ENCODE peak calls at places on chromosome 2, in eight cellular contexts. One of them, this sample, is unnamed. For H3K9me3, the result is how much of the 10 kb centered on the place peaks cover.

GRCh38 chr2:199596549-199596948 is 138.8 kb upstream of the SATB2 start:
- DNase-seq in transverse colon: peak
- DNase-seq in heart left ventricle: no peak
- DNase-seq in tibial nerve: no peak
- DNase-seq in GM12878: no peak
- DNase-seq in body of pancreas: no peak
- DNase-seq in K562: peak
- DNase-seq in Peyer's patch: no peak
- DNase-seq in this sample: no peak

GRCh38 chr2:60793169-60793568 is 37.1 kb downstream of the PAPOLG start:
- DNase-seq in Peyer's patch: no peak
- DNase-seq in K562: no peak
- DNase-seq in transverse colon: no peak
- DNase-seq in body of pancreas: no peak
- DNase-seq in heart left ventricle: no peak
- DNase-seq in tibial nerve: no peak
- DNase-seq in GM12878: no peak
- DNase-seq in this sample: no peak

GRCh38 chr2:226831266-226831665 is 4.6 kb upstream of the RHBDD1 start:
- DNase-seq in transverse colon: no peak
- DNase-seq in body of pancreas: no peak
- DNase-seq in GM12878: no peak
- DNase-seq in heart left ventricle: no peak
- DNase-seq in tibial nerve: no peak
- DNase-seq in Peyer's patch: no peak
- DNase-seq in K562: no peak
- DNase-seq in this sample: no peak

GRCh38 chr2:1766851-1767771 is 22.8 kb upstream of the PXDN start:
- DNase-seq in K562: no peak
- DNase-seq in Peyer's patch: no peak
- DNase-seq in heart left ventricle: no peak
- DNase-seq in GM12878: no peak
- DNase-seq in tibial nerve: no peak
- DNase-seq in body of pancreas: no peak
- DNase-seq in transverse colon: no peak
- DNase-seq in this sample: no peak

GRCh38 chr2:1781291-1782080 is 37.2 kb upstream of the PXDN start:
- DNase-seq in Peyer's patch: no peak
- DNase-seq in heart left ventricle: no peak
- DNase-seq in transverse colon: no peak
- DNase-seq in GM12878: no peak
- DNase-seq in body of pancreas: no peak
- DNase-seq in tibial nerve: no peak
- DNase-seq in K562: no peak
- DNase-seq in this sample: no peak

GRCh38 chr2:207640661-207641060 is 15.5 kb upstream of the METTL21A start:
- DNase-seq in body of pancreas: no peak
- DNase-seq in heart left ventricle: no peak
- DNase-seq in Peyer's patch: no peak
- DNase-seq in K562: no peak
- DNase-seq in transverse colon: no peak
- DNase-seq in tibial nerve: no peak
- DNase-seq in GM12878: no peak
- DNase-seq in this sample: no peak

GRCh38 chr2:205024822-205025518 is 479.7 kb downstream of the PARD3B start:
- DNase-seq in body of pancreas: no peak
- DNase-seq in heart left ventricle: peak
- DNase-seq in tibial nerve: no peak
- DNase-seq in transverse colon: peak
- DNase-seq in Peyer's patch: peak
- DNase-seq in K562: peak
- DNase-seq in GM12878: no peak
- DNase-seq in this sample: no peak

GRCh38 chr2:201127570-201127969 is 11.6 kb downstream of the CFLAR start:
- DNase-seq in Peyer's patch: no peak
- DNase-seq in GM12878: no peak
- DNase-seq in body of pancreas: no peak
- DNase-seq in tibial nerve: no peak
- DNase-seq in transverse colon: no peak
- DNase-seq in heart left ventricle: no peak
- DNase-seq in K562: no peak
- DNase-seq in this sample: no peak

GRCh38 chr2:146544701-146545100 is 1300.1 kb upstream of the ACVR2A start:
- DNase-seq in transverse colon: no peak
- DNase-seq in heart left ventricle: no peak
- DNase-seq in K562: no peak
- DNase-seq in tibial nerve: no peak
- DNase-seq in GM12878: no peak
- DNase-seq in body of pancreas: no peak
- DNase-seq in Peyer's patch: no peak
- DNase-seq in this sample: no peak

GRCh38 chr2:32647180-32647651 is 19.4 kb downstream of the TTC27 start:
- DNase-seq in tibial nerve: no peak
- DNase-seq in body of pancreas: no peak
- DNase-seq in transverse colon: no peak
- DNase-seq in heart left ventricle: no peak
- DNase-seq in GM12878: no peak
- DNase-seq in Peyer's patch: no peak
- DNase-seq in K562: no peak
- DNase-seq in this sample: no peak

GRCh38 chr2:36889782-36890181 is 76.6 kb downstream of the STRN start:
- DNase-seq in transverse colon: no peak
- DNase-seq in tibial nerve: no peak
- DNase-seq in Peyer's patch: no peak
- DNase-seq in GM12878: no peak
- DNase-seq in K562: peak
- DNase-seq in body of pancreas: no peak
- DNase-seq in heart left ventricle: no peak
- DNase-seq in this sample: no peak

GRCh38 chr2:210884227-210884626 is 327.8 kb downstream of the CPS1 start:
- DNase-seq in GM12878: no peak
- DNase-seq in Peyer's patch: no peak
- DNase-seq in body of pancreas: no peak
- DNase-seq in tibial nerve: no peak
- DNase-seq in heart left ventricle: no peak
- DNase-seq in K562: no peak
- DNase-seq in transverse colon: no peak
- DNase-seq in this sample: no peak

GRCh38 chr2:117745537-117745936 is 69.0 kb upstream of the DDX18 start:
- DNase-seq in transverse colon: no peak
- DNase-seq in GM12878: no peak
- DNase-seq in K562: no peak
- DNase-seq in tibial nerve: no peak
- DNase-seq in Peyer's patch: no peak
- DNase-seq in heart left ventricle: no peak
- DNase-seq in body of pancreas: no peak
- DNase-seq in this sample: no peak

GRCh38 chr2:239165206-239165831 is 235.5 kb downstream of the HDAC4 start:
- DNase-seq in body of pancreas: no peak
- DNase-seq in Peyer's patch: peak
- DNase-seq in tibial nerve: no peak
- DNase-seq in GM12878: no peak
- DNase-seq in transverse colon: no peak
- DNase-seq in K562: no peak
- DNase-seq in heart left ventricle: no peak
- DNase-seq in this sample: peak

GRCh38 chr2:18154259-18154658 is 275.8 kb downstream of the KCNS3 start:
- DNase-seq in transverse colon: no peak
- DNase-seq in GM12878: no peak
- DNase-seq in Peyer's patch: no peak
- DNase-seq in body of pancreas: no peak
- DNase-seq in heart left ventricle: no peak
- DNase-seq in tibial nerve: no peak
- DNase-seq in K562: no peak
- DNase-seq in this sample: no peak

GRCh38 chr2:69138793-69139510 is 126.0 kb downstream of the ANTXR1 start:
- DNase-seq in transverse colon: peak
- DNase-seq in body of pancreas: no peak
- DNase-seq in Peyer's patch: no peak
- DNase-seq in heart left ventricle: no peak
- DNase-seq in GM12878: no peak
- DNase-seq in tibial nerve: no peak
- DNase-seq in K562: no peak
- DNase-seq in this sample: no peak

GRCh38 chr2:195395351-195395750 is 261.7 kb upstream of the SLC39A10 start:
- DNase-seq in Peyer's patch: no peak
- DNase-seq in body of pancreas: no peak
- DNase-seq in transverse colon: no peak
- DNase-seq in K562: no peak
- DNase-seq in tibial nerve: no peak
- DNase-seq in GM12878: no peak
- DNase-seq in heart left ventricle: no peak
- DNase-seq in this sample: no peak

GRCh38 chr2:95266781-95267430 is 7.3 kb upstream of the PROM2 start:
- DNase-seq in Peyer's patch: peak
- DNase-seq in K562: no peak
- DNase-seq in transverse colon: no peak
- DNase-seq in body of pancreas: no peak
- DNase-seq in GM12878: no peak
- DNase-seq in heart left ventricle: no peak
- DNase-seq in tibial nerve: no peak
- DNase-seq in this sample: peak

GRCh38 chr2:43333656-43334144 is 107.3 kb upstream of the ZFP36L2 start:
- DNase-seq in GM12878: no peak
- DNase-seq in Peyer's patch: no peak
- DNase-seq in K562: no peak
- DNase-seq in heart left ventricle: peak
- DNase-seq in transverse colon: no peak
- DNase-seq in tibial nerve: no peak
- DNase-seq in body of pancreas: no peak
- DNase-seq in this sample: no peak

GRCh38 chr2:189465478-189465877 is 24.2 kb downstream of the WDR75 start:
- DNase-seq in K562: no peak
- DNase-seq in body of pancreas: no peak
- DNase-seq in transverse colon: no peak
- DNase-seq in tibial nerve: no peak
- DNase-seq in GM12878: no peak
- DNase-seq in heart left ventricle: no peak
- DNase-seq in Peyer's patch: no peak
- DNase-seq in this sample: no peak

GRCh38 chr2:175844169-175844568 is 157.9 kb downstream of the LNPK start:
- DNase-seq in GM12878: no peak
- DNase-seq in tibial nerve: no peak
- DNase-seq in heart left ventricle: no peak
- DNase-seq in body of pancreas: no peak
- DNase-seq in transverse colon: no peak
- DNase-seq in Peyer's patch: no peak
- DNase-seq in K562: no peak
- DNase-seq in this sample: no peak

GRCh38 chr2:20299113-20299512 is 51.5 kb downstream of the PUM2 start:
- DNase-seq in GM12878: no peak
- DNase-seq in heart left ventricle: no peak
- DNase-seq in transverse colon: no peak
- DNase-seq in Peyer's patch: no peak
- DNase-seq in body of pancreas: no peak
- DNase-seq in K562: no peak
- DNase-seq in tibial nerve: no peak
- DNase-seq in this sample: no peak

GRCh38 chr2:114083717-114084387 is 194.0 kb downstream of the ACTR3 start:
- DNase-seq in K562: no peak
- DNase-seq in GM12878: no peak
- DNase-seq in body of pancreas: no peak
- DNase-seq in transverse colon: no peak
- DNase-seq in heart left ventricle: no peak
- DNase-seq in tibial nerve: no peak
- DNase-seq in Peyer's patch: no peak
- DNase-seq in this sample: no peak

DNA sequence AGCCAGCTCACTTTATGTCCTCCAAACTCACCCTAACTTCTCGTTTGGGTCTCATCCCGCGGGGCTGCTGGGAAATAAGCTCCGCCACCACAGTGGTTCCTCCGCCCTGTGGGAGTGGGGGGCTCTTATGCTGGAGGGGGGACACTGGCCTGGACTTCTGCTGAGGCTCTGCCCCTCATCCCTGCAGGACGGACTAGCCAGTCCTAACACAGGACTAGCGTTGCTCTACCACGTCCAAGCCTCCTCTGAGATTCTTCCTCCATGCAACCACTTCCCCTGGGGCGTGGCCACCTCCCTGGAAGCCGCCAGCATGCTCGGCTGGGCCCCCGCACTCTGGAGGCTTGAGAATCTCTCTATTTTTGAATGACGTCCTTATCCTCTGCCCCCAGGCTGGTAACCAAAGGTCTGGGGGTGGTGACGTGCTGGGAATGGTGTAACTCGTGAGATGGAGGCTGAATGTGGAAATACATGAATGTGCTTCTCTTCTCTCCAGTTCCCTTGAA is 896 bp upstream of the RAB17 start:
- DNase-seq in body of pancreas: no peak
- DNase-seq in heart left ventricle: no peak
- DNase-seq in transverse colon: peak
- DNase-seq in GM12878: no peak
- DNase-seq in tibial nerve: no peak
- DNase-seq in Peyer's patch: no peak
- DNase-seq in K562: no peak
- DNase-seq in this sample: no peak
- TF ChIP-seq POLR2A in body of pancreas: no peak
- TF ChIP-seq POLR2A in heart left ventricle: no peak
- TF ChIP-seq POLR2A in transverse colon: no peak
- TF ChIP-seq POLR2A in GM12878: no peak
- TF ChIP-seq POLR2A in tibial nerve: no peak
- TF ChIP-seq POLR2A in Peyer's patch: no peak
- TF ChIP-seq POLR2A in K562: no peak
- TF ChIP-seq POLR2A in this sample: no peak

DNA sequence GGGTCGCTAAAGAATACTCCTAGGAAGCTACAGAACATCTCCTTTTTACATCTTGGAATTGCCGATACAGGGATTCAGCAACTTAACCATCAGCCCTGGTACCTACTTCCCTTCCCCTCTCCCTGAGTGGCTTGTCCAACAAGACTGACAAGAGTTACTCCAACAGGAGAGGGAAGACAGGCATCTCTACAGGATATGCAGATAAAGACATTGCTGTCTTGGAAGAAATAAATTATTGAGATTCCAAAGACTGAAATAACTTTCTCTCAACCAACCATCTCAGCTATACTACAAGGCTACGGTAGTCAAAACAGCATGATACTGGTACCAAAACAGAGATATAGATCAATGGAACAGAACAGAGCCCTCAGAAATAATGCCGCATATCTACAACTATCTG is 87.2 kb downstream of the TRABD2A start:
- DNase-seq in K562: no peak
- DNase-seq in heart left ventricle: no peak
- DNase-seq in GM12878: no peak
- DNase-seq in body of pancreas: no peak
- DNase-seq in Peyer's patch: no peak
- DNase-seq in transverse colon: no peak
- DNase-seq in tibial nerve: no peak
- DNase-seq in this sample: no peak
- H3K9me3 ChIP-seq in K562: under half
- H3K9me3 ChIP-seq in heart left ventricle: under half
- H3K9me3 ChIP-seq in GM12878: under half
- H3K9me3 ChIP-seq in body of pancreas: under half
- H3K9me3 ChIP-seq in Peyer's patch: under half
- H3K9me3 ChIP-seq in transverse colon: under half
- H3K9me3 ChIP-seq in tibial nerve: under half
- H3K9me3 ChIP-seq in this sample: under half

GRCh38 chr2:182694189-182694588 is 21.9 kb upstream of the DNAJC10 start:
- DNase-seq in body of pancreas: no peak
- DNase-seq in transverse colon: no peak
- DNase-seq in heart left ventricle: no peak
- DNase-seq in GM12878: no peak
- DNase-seq in tibial nerve: no peak
- DNase-seq in Peyer's patch: no peak
- DNase-seq in K562: no peak
- DNase-seq in this sample: no peak
- TF ChIP-seq POLR2A in body of pancreas: no peak
- TF ChIP-seq POLR2A in transverse colon: no peak
- TF ChIP-seq POLR2A in heart left ventricle: no peak
- TF ChIP-seq POLR2A in GM12878: no peak
- TF ChIP-seq POLR2A in tibial nerve: no peak
- TF ChIP-seq POLR2A in Peyer's patch: no peak
- TF ChIP-seq POLR2A in K562: no peak
- TF ChIP-seq POLR2A in this sample: no peak

GRCh38 chr2:105824446-105824845 is 79.7 kb downstream of the NCK2 start:
- DNase-seq in transverse colon: no peak
- DNase-seq in Peyer's patch: no peak
- DNase-seq in body of pancreas: no peak
- DNase-seq in tibial nerve: no peak
- DNase-seq in K562: no peak
- DNase-seq in GM12878: no peak
- DNase-seq in heart left ventricle: no peak
- DNase-seq in this sample: no peak
- H3K9me3 ChIP-seq in transverse colon: under half
- H3K9me3 ChIP-seq in Peyer's patch: under half
- H3K9me3 ChIP-seq in body of pancreas: under half
- H3K9me3 ChIP-seq in tibial nerve: under half
- H3K9me3 ChIP-seq in K562: under half
- H3K9me3 ChIP-seq in GM12878: under half
- H3K9me3 ChIP-seq in heart left ventricle: under half
- H3K9me3 ChIP-seq in this sample: under half